ENCODE peak calls at places on chromosome 4, in four cellular contexts. P is SK-N-SH, R is HCT116, D is HepG2. I is an unnamed sample.

GRCh38 chr4:53481586-53481985 is 104.1 kb downstream of the FIP1L1 start:
- DNase-seq in P (no peak), R (no peak), D (no peak), I (no peak)

GRCh38 chr4:8732681-8733243 is 138.9 kb downstream of the HMX1 start:
- DNase-seq in R (no peak), P (no peak), D (no peak), I (no peak)

GRCh38 chr4:103664676-103665075 is 55.1 kb downstream of the TACR3 start:
- DNase-seq in R (no peak), D (no peak), P (no peak), I (no peak)

GRCh38 chr4:88706574-88706973 is 8.9 kb upstream of the NAP1L5 start:
- DNase-seq in D (peak), P (peak), R (no peak), I (peak)

GRCh38 chr4:180636696-180637095 is 1606.5 kb upstream of the TENM3 start:
- DNase-seq in D (no peak), P (no peak), R (no peak), I (no peak)

GRCh38 chr4:40976343-40976742 is 226.6 kb downstream of the NSUN7 start:
- DNase-seq in R (peak), D (peak), P (peak), I (peak)

GRCh38 chr4:16439003-16439402 is 212.7 kb upstream of the TAPT1 start:
- DNase-seq in P (no peak), D (no peak), R (no peak), I (no peak)

GRCh38 chr4:77176606-77177005 is 19.6 kb downstream of the CCNG2 start:
- DNase-seq in R (no peak), P (no peak), D (no peak), I (no peak)

GRCh38 chr4:129144755-129145206 is 48.8 kb downstream of the C4orf33 start:
- DNase-seq in D (no peak), R (no peak), P (peak), I (no peak)

DNA sequence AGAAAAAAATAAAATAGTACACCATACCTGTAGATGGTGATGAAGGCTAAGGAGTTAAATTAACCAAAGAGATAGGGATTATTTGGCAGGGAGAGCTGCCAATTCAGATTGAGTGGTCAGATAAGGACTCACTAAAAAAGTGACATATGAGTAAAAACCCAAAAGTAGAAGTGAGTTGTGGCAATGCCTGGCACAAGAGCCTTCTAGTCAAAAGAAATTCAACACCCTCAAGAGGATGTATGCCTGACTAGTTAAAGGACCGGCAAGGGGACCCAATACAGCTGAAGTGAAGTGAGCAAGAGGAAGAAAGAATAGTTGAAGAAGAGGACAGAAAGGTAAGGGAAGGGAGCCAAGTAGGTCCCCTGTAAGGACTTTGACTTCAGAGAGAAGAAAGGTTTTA is 34.9 kb downstream of the ELF2 start:
- DNase-seq in P (no peak), R (no peak), D (no peak), I (no peak)
- TF ChIP-seq JUND in P (no peak), R (no peak), D (no peak), I (no peak)

GRCh38 chr4:17511950-17512795 is at the start of gene QDPR:
- DNase-seq in D (peak), P (peak), R (peak), I (peak)
- TF ChIP-seq JUND in D (no peak), P (no peak), R (no peak), I (no peak)

DNA sequence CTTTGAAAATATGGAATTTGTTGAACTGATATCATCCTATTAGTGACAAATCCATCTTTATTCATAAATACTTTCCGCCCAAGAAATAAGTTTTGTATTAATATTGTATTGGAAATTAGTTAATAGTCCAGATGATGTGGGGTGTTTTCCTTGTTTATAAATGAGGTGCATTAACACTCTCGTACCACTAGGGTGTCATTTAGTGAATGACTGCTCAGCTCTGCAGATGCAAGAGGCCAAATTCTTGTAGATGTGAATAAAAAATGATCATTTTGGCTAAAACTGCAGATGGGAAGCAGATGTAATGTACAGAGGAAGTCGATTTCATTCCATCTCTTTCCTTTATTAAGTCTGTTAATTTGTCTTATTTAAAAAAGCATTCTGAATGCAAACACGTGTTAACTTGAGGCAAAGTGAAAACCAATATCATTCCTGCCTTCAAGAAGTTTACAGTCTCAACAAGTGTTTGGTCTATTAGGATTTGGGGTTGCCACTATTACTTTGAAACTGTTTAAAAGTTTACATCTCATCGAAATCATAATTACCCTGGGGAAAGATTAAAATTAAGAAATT is 108.1 kb downstream of the DHX15 start:
- DNase-seq in R (no peak), P (peak), D (no peak), I (peak)
- TF ChIP-seq JUND in R (no peak), P (no peak), D (no peak), I (no peak)

GRCh38 chr4:34878961-34879360 is 1365.4 kb downstream of the ARAP2 start:
- DNase-seq in R (no peak), D (no peak), P (no peak), I (peak)
- TF ChIP-seq JUND in R (no peak), D (no peak), P (no peak), I (no peak)

I was measured in T47D.